ENCODE peak calls at places on chromosomes 1 and 21, in nine cellular contexts. S is brain microvascular endothelial cell, C is OCI-LY7, E is foreskin fibroblast, O is suprapubic skin, I is MCF 10A, K is fibroblast of lung, L is astrocyte of the cerebellum, M is foreskin keratinocyte. N is an unnamed sample.

GRCh38 chr1:27382950-27383627 is at the start of gene CD164L2:
- DNase-seq in O (no peak), K (no peak), M (no peak), E (no peak), I (peak), S (no peak), L (no peak), C (no peak), N (no peak)

GRCh38 chr1:156961709-156962108 is 41.3 kb downstream of the LRRC71 start:
- DNase-seq in K (no peak), S (no peak), M (no peak), I (no peak), O (no peak), L (no peak), E (no peak), C (peak), N (no peak)

GRCh38 chr1:58893257-58893869 is 109.5 kb upstream of the JUN start:
- DNase-seq in C (no peak), K (no peak), S (no peak), L (no peak), O (no peak), E (no peak), M (no peak), I (no peak), N (no peak)

GRCh38 chr1:156082111-156083091 is at the start of gene MEX3A:
- DNase-seq in E (no peak), K (peak), L (no peak), S (peak), O (peak), C (peak), M (no peak), I (peak), N (peak)

GRCh38 chr1:68346192-68346808 is 103.5 kb downstream of the RPE65 start:
- DNase-seq in M (peak), E (no peak), I (peak), C (peak), O (no peak), S (no peak), K (peak), L (peak), N (no peak)

GRCh38 chr21:41606706-41607105 is 98.7 kb upstream of the TMPRSS2 start:
- DNase-seq in M (no peak), I (no peak), C (no peak), E (no peak), K (no peak), O (no peak), L (no peak), S (no peak), N (no peak)

GRCh38 chr1:111199881-111200801 is at the start of gene DENND2D:
- DNase-seq in I (peak), S (no peak), C (no peak), K (no peak), O (no peak), E (no peak), M (no peak), L (no peak), N (no peak)

GRCh38 chr1:65059930-65060538 is 88.0 kb upstream of the AK4 start:
- DNase-seq in I (peak), E (peak), M (no peak), O (no peak), K (peak), C (peak), S (no peak), L (no peak), N (no peak)

GRCh38 chr21:40623550-40623949 is 223.4 kb downstream of the DSCAM start:
- DNase-seq in O (no peak), K (no peak), M (no peak), I (no peak), S (no peak), L (no peak), E (no peak), C (no peak), N (no peak)

GRCh38 chr1:89918127-89918793 is 76.7 kb upstream of the ZNF326 start:
- DNase-seq in K (peak), M (peak), S (no peak), C (no peak), I (peak), E (peak), L (no peak), O (no peak), N (no peak)

GRCh38 chr1:975896-976683 is 5.8 kb downstream of the PERM1 start:
- DNase-seq in M (peak), S (no peak), O (no peak), I (peak), C (peak), L (no peak), K (peak), E (peak), N (peak)

GRCh38 chr1:223831755-223832636 is 13.8 kb downstream of the TP53BP2 start:
- DNase-seq in S (no peak), K (peak), I (peak), O (no peak), M (peak), L (no peak), E (peak), C (no peak), N (peak)

GRCh38 chr21:15741510-15741909 is 11.7 kb downstream of the USP25 start:
- DNase-seq in K (peak), O (no peak), E (no peak), C (no peak), I (peak), L (peak), M (peak), S (no peak), N (no peak)

GRCh38 chr1:16212251-16212961 is at the start of gene ARHGEF19:
- DNase-seq in C (no peak), L (no peak), E (no peak), M (peak), O (no peak), I (no peak), K (no peak), S (no peak), N (no peak)

GRCh38 chr1:5818755-5819154 is 173.5 kb downstream of the NPHP4 start:
- DNase-seq in O (no peak), L (no peak), I (no peak), K (no peak), E (no peak), S (no peak), C (no peak), M (no peak), N (no peak)

GRCh38 chr1:56644941-56645662 is at the start of gene PRKAA2:
- DNase-seq in L (no peak), I (no peak), E (peak), M (no peak), S (no peak), O (no peak), C (no peak), K (peak), N (peak)

GRCh38 chr1:2306151-2306978 is 78.2 kb downstream of the SKI start:
- DNase-seq in M (no peak), S (no peak), C (no peak), E (no peak), O (no peak), L (no peak), I (no peak), K (no peak), N (no peak)

GRCh38 chr21:41318218-41318617 is 1.6 kb downstream of the FAM3B start:
- DNase-seq in L (no peak), M (no peak), O (no peak), I (no peak), E (no peak), C (no peak), S (no peak), K (no peak), N (no peak)

GRCh38 chr1:172530000-172530399 is 3.0 kb upstream of the SUCO start:
- DNase-seq in E (no peak), C (no peak), M (peak), L (no peak), K (no peak), S (no peak), O (no peak), I (no peak), N (no peak)

GRCh38 chr1:240912821-240913220 is 300.9 kb upstream of the GREM2 start:
- DNase-seq in O (no peak), L (no peak), K (no peak), E (no peak), S (no peak), C (no peak), I (no peak), M (no peak), N (no peak)

GRCh38 chr1:202155478-202156021 is 4.9 kb downstream of the PTPN7 start:
- DNase-seq in M (no peak), I (peak), O (no peak), S (peak), C (no peak), L (no peak), K (peak), E (no peak), N (no peak)

GRCh38 chr1:202153284-202153683 is 7.1 kb downstream of the PTPN7 start:
- DNase-seq in L (no peak), O (no peak), I (no peak), S (no peak), M (no peak), K (no peak), E (no peak), C (no peak), N (no peak)

GRCh38 chr1:202156590-202156989 is 3.8 kb downstream of the PTPN7 start:
- DNase-seq in S (no peak), C (no peak), L (no peak), K (no peak), O (no peak), E (no peak), I (no peak), M (no peak), N (no peak)

GRCh38 chr1:202154148-202154765 is 6.1 kb downstream of the PTPN7 start:
- DNase-seq in L (no peak), S (no peak), E (no peak), I (no peak), C (no peak), K (no peak), M (no peak), O (no peak), N (no peak)

DNA sequence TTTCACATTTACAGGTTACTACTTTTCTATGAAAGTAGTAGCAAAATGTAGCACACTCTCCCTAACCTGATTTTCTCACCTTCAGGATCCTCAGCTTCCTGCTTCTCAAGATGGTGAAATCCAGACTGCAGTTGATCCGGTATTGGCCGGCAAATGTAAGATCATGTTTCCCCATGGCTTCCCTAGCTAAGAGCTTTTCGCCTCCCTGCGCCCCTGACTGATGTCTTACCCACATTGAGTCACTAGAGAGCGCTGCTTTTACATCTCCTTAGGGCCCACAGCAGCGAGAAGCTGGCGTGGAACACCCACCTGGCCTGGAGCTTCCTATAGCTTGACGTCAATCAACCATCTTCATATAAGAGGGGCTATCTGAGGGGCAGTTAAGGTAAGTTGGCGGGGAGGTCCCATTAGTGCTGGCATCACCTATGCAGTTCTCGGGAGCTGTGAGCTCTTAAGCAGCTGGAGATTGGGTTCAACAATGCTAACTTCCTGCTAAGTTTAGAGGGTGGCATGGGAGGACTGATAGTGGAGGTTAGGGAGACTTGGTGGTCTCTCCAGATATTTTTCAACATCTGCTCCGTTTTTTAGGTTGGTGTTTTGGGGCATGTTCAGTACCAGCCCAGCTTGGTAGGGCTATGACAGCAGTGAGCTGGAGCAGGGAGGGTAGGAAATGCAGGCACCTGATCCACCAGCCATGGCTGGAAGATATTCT is 5.5 kb downstream of the PTPN7 start:
- DNase-seq in O (no peak), L (peak), E (peak), K (peak), S (peak), I (peak), C (peak), M (peak), N (no peak)
- TF ChIP-seq CTCF in O (peak), L (peak), E (peak), K (peak), S (peak), I (peak), C (peak), M (peak), N (peak)

GRCh38 chr1:247228133-247228532 is 27.7 kb upstream of the VN1R5 start:
- DNase-seq in K (peak), M (peak), E (no peak), L (no peak), O (no peak), S (peak), I (no peak), C (no peak), N (no peak)

GRCh38 chr1:247218252-247218651 is 37.6 kb upstream of the VN1R5 start:
- DNase-seq in M (no peak), C (no peak), O (no peak), K (no peak), S (no peak), L (no peak), I (no peak), E (no peak), N (no peak)

GRCh38 chr1:247224822-247225221 is 31.1 kb upstream of the VN1R5 start:
- DNase-seq in I (no peak), O (no peak), M (no peak), E (no peak), C (no peak), L (no peak), S (no peak), K (no peak), N (no peak)

DNA sequence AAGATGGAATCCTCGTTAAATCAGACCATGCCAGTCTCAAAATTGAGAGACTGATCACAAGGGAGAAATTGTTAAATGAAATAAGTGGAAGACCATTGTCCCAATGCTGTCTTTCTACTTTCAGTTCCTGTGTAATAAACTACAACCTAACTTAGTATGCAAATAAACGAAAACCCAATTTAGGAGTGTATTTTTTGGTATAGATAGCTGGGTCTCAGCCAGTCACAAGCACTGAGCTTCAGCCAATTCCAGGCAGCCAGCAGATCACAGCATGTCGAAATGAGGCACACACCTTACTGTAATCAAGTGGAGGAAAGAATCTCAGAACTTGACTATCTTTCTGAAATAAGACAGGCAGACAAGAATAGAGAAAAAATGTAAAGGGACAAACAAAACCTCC is 33.0 kb upstream of the VN1R5 start:
- DNase-seq in K (no peak), E (no peak), C (no peak), I (no peak), S (no peak), M (no peak), O (no peak), L (no peak), N (no peak)
- TF ChIP-seq CTCF in K (no peak), E (no peak), C (no peak), I (no peak), S (no peak), M (no peak), O (no peak), L (no peak), N (no peak)

GRCh38 chr21:44444286-44444931 is 10.9 kb upstream of the LRRC3 start:
- DNase-seq in O (no peak), K (no peak), M (no peak), I (no peak), S (no peak), E (no peak), C (peak), L (no peak), N (no peak)
- TF ChIP-seq CTCF in O (no peak), K (no peak), M (peak), I (no peak), S (peak), E (no peak), C (peak), L (no peak), N (peak)

DNA sequence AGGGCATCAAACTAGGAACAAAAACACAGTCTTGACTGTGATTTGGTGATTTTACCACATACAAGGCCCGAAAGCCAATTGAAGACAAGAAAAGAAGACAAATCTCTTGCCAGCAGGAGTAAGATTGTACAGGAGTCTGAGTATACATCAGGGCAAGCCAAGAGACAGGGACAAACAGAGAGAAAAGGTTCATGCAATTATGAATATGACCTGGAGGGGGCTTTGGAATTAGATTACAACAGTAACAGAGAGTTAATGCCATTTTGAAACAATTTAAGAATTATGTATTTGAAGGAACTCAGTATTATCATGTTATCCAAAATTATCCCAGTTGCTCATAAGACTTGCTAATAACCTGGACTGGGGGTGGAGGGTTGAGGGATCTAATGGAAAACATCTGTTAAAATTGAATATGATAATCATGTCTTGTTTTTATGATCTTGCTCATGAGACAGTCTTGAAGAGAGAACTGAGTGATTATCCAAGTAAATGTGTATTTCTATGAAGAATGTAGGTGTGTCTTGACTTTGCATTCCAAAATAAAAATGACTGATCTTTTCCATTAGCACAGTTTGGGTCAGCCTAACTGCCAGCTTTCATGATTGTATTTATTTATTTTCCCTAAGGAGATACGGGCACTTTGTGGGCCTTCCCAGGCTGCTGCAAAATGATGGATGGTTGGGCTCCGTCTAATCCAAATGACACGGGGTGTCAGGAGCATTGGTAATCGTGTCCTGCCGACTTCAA is 117.7 kb downstream of the ERG start:
- DNase-seq in K (peak), O (no peak), C (no peak), I (peak), E (no peak), M (peak), L (no peak), S (peak), N (no peak)
- TF ChIP-seq CTCF in K (peak), O (no peak), C (peak), I (peak), E (peak), M (peak), L (peak), S (peak), N (peak)

GRCh38 chr1:9825101-9826074 is 1.6 kb upstream of the CLSTN1 start:
- DNase-seq in S (peak), K (peak), L (peak), O (no peak), I (peak), C (no peak), M (peak), E (peak), N (peak)
- TF ChIP-seq CTCF in S (no peak), K (no peak), L (no peak), O (no peak), I (no peak), C (no peak), M (peak), E (no peak), N (no peak)

GRCh38 chr21:33289199-33289819 is 23.1 kb downstream of the IL10RB start:
- DNase-seq in M (no peak), I (no peak), K (peak), E (no peak), S (peak), L (peak), C (no peak), O (no peak), N (no peak)
- TF ChIP-seq CTCF in M (no peak), I (no peak), K (no peak), E (no peak), S (no peak), L (no peak), C (no peak), O (no peak), N (no peak)

DNA sequence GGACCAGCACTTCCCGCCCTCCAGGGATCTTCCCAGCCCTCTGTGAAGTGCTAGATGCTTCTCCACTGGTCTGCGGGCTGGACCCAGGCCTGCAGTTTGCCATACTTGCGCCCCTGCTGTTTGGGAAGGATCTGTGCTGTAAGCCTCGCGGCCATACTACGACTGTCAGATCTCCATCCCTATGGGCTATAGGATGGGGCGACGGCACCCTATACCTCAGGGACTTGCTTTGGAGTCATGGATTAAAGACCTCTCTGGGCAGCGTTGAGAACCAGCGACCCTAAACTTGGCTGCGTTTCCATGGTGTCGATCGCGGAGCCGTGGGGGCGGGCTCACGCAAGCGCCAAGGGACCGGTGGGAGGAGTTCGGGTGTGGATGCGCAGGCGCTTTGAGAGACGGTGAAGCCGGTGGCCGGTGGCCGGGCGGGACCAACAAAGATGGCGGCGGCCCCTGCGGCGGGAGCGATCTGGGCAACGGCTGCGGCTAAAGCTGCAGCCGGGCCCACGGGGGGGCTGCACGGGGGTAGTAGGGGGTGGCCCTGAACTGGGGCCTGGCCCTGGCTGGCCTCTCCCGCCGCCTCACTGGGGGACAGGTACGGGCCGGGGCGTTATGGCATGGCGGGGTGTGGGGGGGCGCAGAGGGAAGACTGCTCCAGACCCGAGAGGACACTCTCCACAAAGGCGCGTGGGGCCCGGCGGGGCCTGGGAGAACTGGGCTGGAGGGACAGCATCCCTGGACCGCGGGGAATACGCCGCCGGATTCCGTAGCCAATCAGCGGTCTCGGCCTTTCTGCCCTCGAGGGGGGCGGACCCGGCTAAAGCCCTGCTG is at the start of gene USP21:
- DNase-seq in E (peak), I (peak), S (peak), C (peak), K (peak), M (peak), L (peak), O (peak), N (peak)
- TF ChIP-seq CTCF in E (peak), I (peak), S (peak), C (peak), K (peak), M (peak), L (peak), O (peak), N (peak)

N was measured in GM06990.